ENCODE peak calls at places on chromosomes 16 and 17, in seven cellular contexts. Z is mammary epithelial cell; C is CD8-positive, alpha-beta T cell; O is ovary; W is mesothelial cell of epicardium; Y is GM20000; J is glutamatergic neuron. K is an unnamed sample.

GRCh38 chr17:35087731-35088646 is 24.5 kb upstream of the RFFL start:
- DNase-seq in W (no peak), Z (peak; percentile 53), Y (peak; percentile 21), C (peak; percentile 53), O (no peak), J (peak; percentile 50), K (no peak)

GRCh38 chr17:46202482-46202881 is 9.3 kb upstream of the KANSL1 start:
- DNase-seq in Z (no peak), Y (no peak), J (no peak), W (no peak), C (no peak), O (no peak), K (no peak)

GRCh38 chr17:28743243-28744103 is at the start of gene TRAF4:
- DNase-seq in W (peak; percentile 72), Z (peak; percentile 82), J (peak; percentile 85), Y (peak; percentile 93), O (peak; percentile 76), C (peak; percentile 81), K (peak; percentile 90)

GRCh38 chr16:87855852-87856715 is 13.2 kb downstream of the SLC7A5 start:
- DNase-seq in O (no peak), W (no peak), Y (no peak), Z (no peak), J (peak; percentile 69), C (peak; percentile 65), K (no peak)

GRCh38 chr16:81446318-81447275 is 2.0 kb downstream of the CMIP start:
- DNase-seq in Z (peak; percentile 75), Y (peak; percentile 50), C (no peak), J (no peak), O (no peak), W (no peak), K (peak; percentile 59)

GRCh38 chr16:74611721-74612120 is 4.8 kb upstream of the GLG1 start:
- DNase-seq in O (no peak), W (no peak), Z (no peak), J (no peak), C (no peak), Y (no peak), K (no peak)

GRCh38 chr17:47620503-47621245 is 29.0 kb upstream of the KPNB1 start:
- DNase-seq in Y (no peak), W (no peak), Z (peak; percentile 51), C (no peak), O (no peak), J (no peak), K (no peak)

GRCh38 chr17:48728232-48729231 is at the start of gene HOXB13:
- DNase-seq in Y (no peak), J (peak; percentile 74), W (peak; percentile 77), C (no peak), O (no peak), Z (no peak), K (no peak)

GRCh38 chr17:12665263-12666210 is at the start of gene MYOCD:
- DNase-seq in C (no peak), Z (no peak), O (peak; percentile 42), W (peak; percentile 37), Y (peak; percentile 45), J (peak; percentile 70), K (peak; percentile 75)

GRCh38 chr17:27807567-27808470 is 7.5 kb upstream of the NOS2 start:
- DNase-seq in C (peak; percentile 75), O (no peak), J (no peak), Y (peak; percentile 76), W (no peak), Z (no peak), K (peak; percentile 74)

GRCh38 chr16:24046442-24046841 is 209.7 kb upstream of the CACNG3 start:
- DNase-seq in Y (no peak), Z (no peak), O (no peak), C (no peak), W (no peak), J (peak; percentile 62), K (no peak)

GRCh38 chr16:2472488-2472864 is 1.4 kb downstream of the NTN3 start:
- DNase-seq in Y (no peak), J (no peak), C (no peak), O (no peak), Z (no peak), W (no peak), K (no peak)

GRCh38 chr17:36149296-36149820 is 27.1 kb downstream of the TBC1D3B start:
- DNase-seq in Z (peak; percentile 23), W (no peak), J (no peak), C (no peak), O (peak; percentile 29), Y (no peak), K (no peak)

GRCh38 chr17:6569391-6570302 is 13.3 kb upstream of the PITPNM3 start:
- DNase-seq in Z (no peak), O (no peak), J (no peak), Y (no peak), C (no peak), W (no peak), K (peak; percentile 21)

GRCh38 chr16:64910351-64910750 is 211.5 kb downstream of the CDH11 start:
- DNase-seq in W (no peak), C (no peak), J (peak; percentile 38), Y (no peak), O (no peak), Z (no peak), K (no peak)

GRCh38 chr17:29584452-29585079 is 4.9 kb downstream of the GIT1 start:
- DNase-seq in O (no peak), C (no peak), W (no peak), Z (no peak), Y (no peak), J (no peak), K (no peak)

GRCh38 chr17:40602445-40603443 is 37.5 kb upstream of the CCR7 start:
- DNase-seq in W (no peak), Z (no peak), C (peak; percentile 85), Y (peak; percentile 55), J (no peak), O (no peak), K (peak; percentile 67)

GRCh38 chr17:36850794-36851193 is 86.5 kb upstream of the LHX1 start:
- DNase-seq in O (no peak), W (no peak), Y (no peak), C (no peak), Z (peak; percentile 66), J (no peak), K (no peak)

GRCh38 chr16:81401035-81401950 is 43.3 kb upstream of the CMIP start:
- DNase-seq in Z (peak; percentile 96), W (no peak), C (no peak), Y (no peak), J (no peak), O (peak; percentile 34), K (no peak)

GRCh38 chr17:36602030-36602737 is 801 bp downstream of the MRM1 start:
- DNase-seq in Z (peak; percentile 28), O (no peak), W (no peak), J (no peak), Y (no peak), C (no peak), K (no peak)

GRCh38 chr16:66580605-66581209 is 1.4 kb downstream of the CMTM2 start:
- DNase-seq in C (peak; percentile 9), O (no peak), Z (peak; percentile 64), Y (no peak), J (no peak), W (no peak), K (no peak)

GRCh38 chr17:78925662-78926555 is 722 bp upstream of the TIMP2 start:
- DNase-seq in W (no peak), C (no peak), O (peak; percentile 94), J (no peak), Z (no peak), Y (no peak), K (no peak)
- TF ChIP-seq CTCF in W (peak; percentile 10), C (no peak), O (no peak), J (no peak), Z (no peak), Y (no peak), K (no peak)

DNA sequence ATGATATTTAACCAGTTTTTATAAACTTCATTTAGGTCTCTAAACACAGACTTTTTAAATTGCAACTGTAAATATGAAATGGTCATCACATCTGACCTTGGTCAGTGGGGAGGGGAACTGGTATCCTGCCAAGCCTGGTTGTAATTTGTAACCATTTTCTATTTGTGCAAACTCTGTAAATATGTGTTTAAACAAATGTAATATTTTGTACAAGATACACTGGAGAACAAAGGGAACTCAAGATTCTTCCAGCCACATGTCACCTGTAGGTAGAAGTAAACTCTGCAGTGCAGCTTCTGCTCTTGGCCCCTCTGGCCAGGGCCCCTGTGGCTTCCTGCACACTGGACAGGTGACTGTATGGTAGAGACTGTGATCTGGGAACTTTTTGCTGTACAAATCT is 35.8 kb downstream of the AKAP1 start:
- DNase-seq in C (no peak), J (no peak), Z (no peak), O (no peak), Y (no peak), W (no peak), K (no peak)
- TF ChIP-seq CTCF in C (no peak), J (no peak), Z (no peak), O (no peak), Y (no peak), W (no peak), K (no peak)

DNA sequence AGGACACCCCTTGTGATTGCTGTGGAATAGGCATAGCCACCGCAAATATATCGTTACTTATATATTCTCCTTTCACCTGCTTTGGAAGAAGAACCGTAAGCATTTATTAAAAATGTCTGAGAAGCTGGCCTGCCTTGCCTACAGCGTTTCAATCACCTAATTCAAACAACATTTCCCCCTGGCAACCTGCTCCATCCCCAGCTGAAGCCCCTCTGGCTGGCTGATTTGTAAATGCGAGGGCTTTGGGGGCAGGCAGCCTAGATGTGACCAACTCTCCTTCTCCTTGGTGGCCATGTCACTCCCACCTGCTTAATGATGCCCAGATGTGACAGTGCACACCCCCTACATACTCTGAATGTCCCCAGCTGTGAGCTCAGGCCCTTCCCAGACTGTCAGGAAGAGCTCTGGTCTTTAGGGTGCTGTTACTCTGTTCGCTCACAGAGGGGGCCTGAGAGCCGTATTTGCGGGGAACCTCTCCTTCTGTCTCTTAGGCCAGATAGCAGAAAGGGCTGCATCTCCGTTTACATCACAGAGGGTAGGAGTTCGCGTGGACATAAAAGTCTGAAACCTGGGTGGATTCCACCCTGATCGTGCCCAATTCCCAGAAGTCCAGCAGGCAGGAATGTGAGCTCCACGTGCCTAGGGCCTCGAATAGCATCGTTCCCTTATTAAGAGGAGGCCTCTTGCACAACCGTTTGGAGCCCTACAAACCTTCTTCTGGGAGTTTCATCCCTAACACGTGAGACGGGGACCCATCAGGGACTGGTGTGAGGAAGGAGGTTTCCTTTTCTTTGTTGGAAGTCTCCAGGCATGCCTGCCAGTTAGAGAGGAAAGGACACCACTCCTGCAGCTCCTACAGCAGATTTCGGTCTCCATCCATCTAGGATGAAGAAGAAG is 2.4 kb upstream of the SDK2 start:
- DNase-seq in W (no peak), C (peak; percentile 63), O (no peak), Z (no peak), Y (peak; percentile 25), J (peak; percentile 60), K (no peak)
- TF ChIP-seq CTCF in W (no peak), C (peak; percentile 43), O (no peak), Z (peak; percentile 24), Y (no peak), J (peak; percentile 19), K (no peak)

DNA sequence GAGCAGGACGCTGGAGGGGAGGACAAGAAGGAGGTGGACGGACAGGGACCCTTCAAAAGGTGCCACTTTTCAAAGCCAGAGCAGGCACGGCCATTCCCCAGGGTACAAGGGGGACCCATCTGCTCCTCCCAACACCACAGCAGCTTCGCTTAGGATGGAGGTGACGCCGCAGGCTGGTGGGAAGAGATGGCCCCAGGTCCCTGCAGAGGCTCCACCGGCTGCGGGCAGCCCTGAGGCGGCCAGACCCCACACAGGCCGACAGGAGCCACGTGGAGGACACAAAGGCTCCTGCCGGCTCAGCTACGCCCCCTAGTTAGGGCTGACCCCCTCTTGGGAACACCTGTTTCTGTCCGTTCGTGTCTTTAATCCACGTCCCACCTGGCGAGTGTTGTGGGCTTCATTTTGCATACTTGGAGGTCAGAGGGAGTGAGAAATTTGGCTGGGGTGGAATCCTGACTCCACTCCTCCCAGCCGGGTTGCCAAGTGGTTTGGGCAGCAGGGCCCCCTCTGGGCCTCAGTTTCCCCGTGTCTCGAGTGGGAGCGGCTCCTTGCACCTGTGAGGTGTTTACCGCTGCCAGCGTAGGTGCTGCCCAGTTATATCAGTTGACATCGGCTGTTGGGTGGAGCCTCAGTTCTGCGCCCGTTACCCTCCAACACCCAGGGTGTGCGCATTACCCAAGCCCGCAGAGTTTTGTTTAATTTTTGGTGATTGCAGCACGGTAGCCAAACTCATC is 5.8 kb upstream of the FN3KRP start:
- DNase-seq in O (no peak), J (no peak), Y (no peak), Z (no peak), C (no peak), W (no peak), K (no peak)
- TF ChIP-seq CTCF in O (no peak), J (no peak), Y (no peak), Z (no peak), C (no peak), W (no peak), K (no peak)